ENCODE peak calls at places on chromosomes 16 and 17, in four cellular contexts. J is choroid plexus epithelial cell, X is endothelial cell, Q is AG10803. Z is an unnamed sample.

GRCh38 chr17:77306790-77307478 is 166.2 kb downstream of the SEC14L1 start:
- DNase-seq in J (no peak), X (no peak), Q (no peak), Z (no peak)

GRCh38 chr17:42067371-42068180 is 17.2 kb upstream of the C17orf113 start:
- DNase-seq in J (peak), X (peak), Q (peak), Z (peak)

GRCh38 chr16:84013787-84014569 is 28.6 kb downstream of the SLC38A8 start:
- DNase-seq in J (peak), X (peak), Q (no peak), Z (no peak)

GRCh38 chr17:42674755-42675347 is 1.9 kb downstream of the PLEKHH3 start:
- DNase-seq in J (no peak), X (no peak), Q (no peak), Z (no peak)

GRCh38 chr17:61168506-61168905 is 231.1 kb upstream of the TBX2 start:
- DNase-seq in J (peak), X (no peak), Q (no peak), Z (no peak)

GRCh38 chr16:84332975-84333684 is 35.2 kb upstream of the ATP2C2 start:
- DNase-seq in J (no peak), X (no peak), Q (no peak), Z (no peak)

GRCh38 chr16:55044366-55044975 is 113.8 kb downstream of the IRX5 start:
- DNase-seq in J (no peak), X (no peak), Q (no peak), Z (no peak)

GRCh38 chr17:49979748-49980479 is 10.9 kb downstream of the DLX4 start:
- DNase-seq in J (no peak), X (no peak), Q (no peak), Z (no peak)

GRCh38 chr17:50396261-50397110 is 837 bp downstream of the LRRC59 start:
- DNase-seq in J (peak), X (no peak), Q (peak), Z (peak)

GRCh38 chr16:31000671-31001382 is 9.6 kb downstream of the STX1B start:
- DNase-seq in J (no peak), X (no peak), Q (no peak), Z (no peak)

GRCh38 chr17:49344914-49345313 is 17.1 kb downstream of the ZNF652 start:
- DNase-seq in J (no peak), X (no peak), Q (no peak), Z (no peak)

GRCh38 chr16:88282221-88283041 is 100.3 kb upstream of the ZNF469 start:
- DNase-seq in J (peak), X (no peak), Q (peak), Z (no peak)

GRCh38 chr17:48500435-48501426 is 30.1 kb downstream of the HOXB1 start:
- DNase-seq in J (no peak), X (no peak), Q (no peak), Z (no peak)

GRCh38 chr16:23509763-23510153 is 536 bp downstream of the GGA2 start:
- DNase-seq in J (peak), X (peak), Q (peak), Z (no peak)

GRCh38 chr17:48505788-48506187 is 25.0 kb downstream of the HOXB1 start:
- DNase-seq in J (peak), X (no peak), Q (peak), Z (no peak)

GRCh38 chr17:146983-147761 is 9.8 kb downstream of the SCGB1C2 start:
- DNase-seq in J (no peak), X (peak), Q (no peak), Z (peak)

GRCh38 chr17:4703330-4703691 is 626 bp downstream of the PELP1 start:
- DNase-seq in J (no peak), X (no peak), Q (no peak), Z (no peak)

GRCh38 chr17:49667854-49668253 is 10.0 kb downstream of the SPOP start:
- DNase-seq in J (no peak), X (no peak), Q (no peak), Z (no peak)

GRCh38 chr16:75494696-75495601 is at the start of gene CHST6:
- DNase-seq in J (peak), X (peak), Q (no peak), Z (no peak)

GRCh38 chr17:1060991-1061390 is 64.1 kb downstream of the TIMM22 start:
- DNase-seq in J (peak), X (no peak), Q (peak), Z (peak)

GRCh38 chr17:40932608-40933007 is 4.8 kb downstream of the KRT23 start:
- DNase-seq in J (no peak), X (no peak), Q (no peak), Z (no peak)

GRCh38 chr16:28531777-28532744 is 6.7 kb downstream of the NUPR1 start:
- DNase-seq in J (no peak), X (no peak), Q (peak), Z (no peak)

GRCh38 chr16:57341441-57342303 is 16.9 kb upstream of the CCL22 start:
- DNase-seq in J (peak), X (no peak), Q (peak), Z (no peak)

DNA sequence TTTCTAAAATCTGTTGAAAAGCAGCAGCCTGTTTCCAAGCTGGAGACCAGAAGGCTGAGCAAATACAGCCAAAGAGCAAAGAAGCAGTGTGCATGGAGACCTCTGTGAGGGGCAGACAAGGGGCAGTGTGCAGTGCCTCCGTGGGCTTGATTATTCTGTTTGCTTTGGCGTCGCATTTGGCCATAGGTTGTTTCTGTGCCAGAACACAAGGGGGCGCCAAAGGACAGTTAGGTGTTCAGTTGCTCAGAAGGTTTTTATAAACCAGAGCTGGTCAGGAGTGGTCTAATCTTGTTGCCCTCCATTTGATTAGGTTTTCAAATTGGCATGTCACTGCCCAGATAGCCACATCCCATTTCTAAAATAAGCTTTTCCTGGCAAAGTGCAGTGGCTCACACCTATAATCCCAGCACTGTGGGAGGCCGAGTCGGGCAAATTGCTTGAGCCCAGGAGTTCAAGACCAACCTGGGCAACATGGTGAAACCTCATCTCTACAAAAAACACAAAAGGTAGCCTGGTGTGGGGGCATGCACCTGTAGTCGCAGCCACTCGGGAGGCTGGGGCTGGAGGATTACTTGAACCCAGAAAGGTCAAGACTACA is 10.6 kb downstream of the MYH3 start:
- DNase-seq in J (peak), X (peak), Q (peak), Z (peak)
- TF ChIP-seq CTCF in J (peak), X (peak), Q (peak), Z (peak)

DNA sequence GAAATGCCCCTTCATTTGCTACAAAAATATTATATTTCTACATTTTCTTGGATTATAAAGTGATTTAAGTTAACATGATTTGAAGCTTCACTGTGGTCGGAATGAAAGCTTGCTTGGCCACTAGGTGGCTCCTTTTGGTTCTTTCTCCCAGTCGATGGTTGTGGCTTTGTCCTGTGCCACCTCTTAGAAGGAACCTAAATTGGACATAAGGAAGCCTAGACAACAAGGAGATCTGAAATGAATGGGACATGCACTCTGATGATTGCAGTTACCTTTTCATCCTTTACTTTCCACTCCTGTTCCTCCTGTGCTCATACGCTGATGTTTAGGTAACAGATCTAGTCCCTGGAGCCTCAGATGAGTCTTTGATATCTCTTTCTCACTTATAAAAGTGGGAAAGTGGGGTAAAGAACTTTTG is 39.2 kb downstream of the FTO start:
- DNase-seq in J (peak), X (peak), Q (peak), Z (no peak)
- TF ChIP-seq CTCF in J (peak), X (peak), Q (peak), Z (no peak)

GRCh38 chr17:32240745-32241144 is 24.9 kb upstream of the RHBDL3 start:
- DNase-seq in J (peak), X (no peak), Q (no peak), Z (no peak)
- TF ChIP-seq CTCF in J (peak), X (no peak), Q (no peak), Z (no peak)

GRCh38 chr17:18194804-18195203 is 11.2 kb downstream of the ALKBH5 start:
- DNase-seq in J (no peak), X (no peak), Q (no peak), Z (no peak)
- TF ChIP-seq CTCF in J (no peak), X (no peak), Q (no peak), Z (no peak)

Z was measured in omental fat pad.